ENCODE peak calls at places on chromosomes 3 and 15, in nine cellular contexts. P, C, L, T, N, X, Z, J and H are unnamed samples.

GRCh38 chr3:173893066-173893465 is 495.5 kb downstream of the NLGN1 start:
- DNase-seq in N (no peak), Z (peak), L (no peak), X (peak), P (no peak), T (no peak), J (no peak), C (no peak), H (no peak)

GRCh38 chr3:172844428-172844827 is 93.9 kb downstream of the ECT2 start:
- DNase-seq in N (no peak), T (no peak), Z (no peak), J (peak), P (no peak), X (no peak), C (no peak), L (peak), H (no peak)

GRCh38 chr15:99721896-99722295 is 11.3 kb downstream of the LYSMD4 start:
- DNase-seq in J (no peak), T (no peak), P (no peak), C (no peak), L (no peak), Z (no peak), X (no peak), N (no peak), H (no peak)

GRCh38 chr15:87618203-87618725 is 638.3 kb downstream of the NTRK3 start:
- DNase-seq in P (no peak), T (no peak), L (no peak), J (no peak), X (peak), C (no peak), Z (no peak), N (no peak), H (no peak)

GRCh38 chr15:66411190-66411589 is 24.5 kb downstream of the MAP2K1 start:
- DNase-seq in C (no peak), N (no peak), T (no peak), L (no peak), J (no peak), X (no peak), P (peak), Z (no peak), H (no peak)

GRCh38 chr3:195880037-195880431 is 28.3 kb downstream of the TNK2 start:
- DNase-seq in P (no peak), C (no peak), T (no peak), N (no peak), L (no peak), J (no peak), Z (no peak), X (no peak), H (no peak)

GRCh38 chr3:157233923-157234322 is 74.0 kb upstream of the CCNL1 start:
- DNase-seq in L (no peak), T (no peak), N (no peak), J (no peak), C (no peak), X (no peak), Z (peak), P (no peak), H (no peak)

GRCh38 chr15:74062236-74062635 is 20.1 kb downstream of the GOLGA6A start:
- DNase-seq in C (no peak), T (no peak), N (no peak), Z (no peak), X (no peak), L (no peak), J (no peak), P (no peak), H (no peak)

GRCh38 chr3:62771331-62772097 is 103.7 kb downstream of the CADPS start:
- DNase-seq in J (peak), Z (no peak), L (no peak), X (no peak), C (no peak), T (no peak), P (no peak), N (no peak), H (no peak)

GRCh38 chr15:78811124-78811824 is at the start of gene ADAMTS7:
- DNase-seq in Z (peak), X (peak), P (peak), N (peak), C (peak), L (peak), J (no peak), T (peak), H (peak)

GRCh38 chr3:125141596-125142417 is 70.7 kb downstream of the SLC12A8 start:
- DNase-seq in T (peak), J (no peak), N (no peak), C (peak), X (peak), P (peak), Z (no peak), L (no peak), H (peak)

GRCh38 chr3:141308588-141309218 is 59.6 kb upstream of the ZBTB38 start:
- DNase-seq in P (peak), X (peak), T (peak), J (peak), N (peak), Z (peak), L (peak), C (peak), H (peak)

GRCh38 chr3:146326875-146327543 is 76.1 kb upstream of the PLSCR4 start:
- DNase-seq in P (peak), Z (peak), J (peak), T (peak), N (peak), L (peak), C (peak), X (peak), H (peak)

DNA sequence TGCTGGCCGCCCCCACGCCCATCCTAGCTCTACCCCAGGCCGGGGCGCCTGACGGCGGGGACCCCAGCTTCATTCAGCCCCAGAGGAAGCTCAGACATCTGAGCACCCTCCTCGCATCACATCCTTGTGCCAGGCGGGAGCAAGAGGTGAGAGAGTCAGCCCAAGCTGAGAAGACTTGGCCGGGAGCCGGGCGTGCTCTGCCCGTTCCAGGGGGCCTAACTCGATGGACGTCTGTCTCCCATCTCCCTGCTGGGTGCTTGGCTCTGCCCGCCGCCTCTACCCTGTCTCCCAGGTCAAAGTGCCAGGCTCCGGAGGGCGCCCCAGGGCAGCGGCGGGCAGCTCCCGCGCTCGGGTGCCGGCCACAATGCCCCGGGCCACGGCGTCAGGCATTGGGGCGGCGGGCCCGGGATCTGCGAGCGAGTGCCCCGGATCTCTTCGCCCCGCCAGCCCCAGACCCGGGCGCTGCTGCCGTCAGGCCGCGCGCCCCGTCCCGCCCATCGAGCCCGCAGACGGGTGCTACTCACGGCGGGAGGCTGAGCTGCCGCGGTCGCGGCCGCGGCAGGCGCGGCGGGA is 425 bp downstream of the DAPK2 start:
- DNase-seq in L (no peak), C (no peak), J (no peak), Z (no peak), X (no peak), T (no peak), N (no peak), P (no peak), H (no peak)
- TF ChIP-seq EZH2 in L (no peak), C (no peak), J (no peak), Z (no peak), X (no peak), T (no peak), N (no peak), P (no peak), H (no peak)

GRCh38 chr3:128483657-128484403 is 9.2 kb downstream of the GATA2 start:
- DNase-seq in T (no peak), J (no peak), X (peak), N (no peak), C (no peak), L (peak), Z (no peak), P (no peak), H (peak)
- TF ChIP-seq EZH2 in T (no peak), J (no peak), X (no peak), N (no peak), C (peak), L (no peak), Z (no peak), P (no peak), H (peak)

GRCh38 chr3:147387550-147388394 is 18.6 kb downstream of the ZIC4 start:
- DNase-seq in J (no peak), X (no peak), C (no peak), T (no peak), L (no peak), P (no peak), Z (no peak), N (no peak), H (peak)

GRCh38 chr3:147383617-147384016 is 22.7 kb downstream of the ZIC4 start:
- DNase-seq in N (peak), P (peak), C (no peak), X (no peak), Z (peak), L (peak), J (no peak), T (no peak), H (peak)

GRCh38 chr3:147381610-147382009 is 24.7 kb downstream of the ZIC4 start:
- DNase-seq in X (no peak), J (no peak), T (no peak), N (no peak), Z (no peak), L (no peak), P (no peak), C (no peak), H (peak)

GRCh38 chr3:147385059-147386012 is 21.0 kb downstream of the ZIC4 start:
- DNase-seq in X (no peak), L (no peak), J (no peak), Z (no peak), N (no peak), C (no peak), P (no peak), T (no peak), H (no peak)

GRCh38 chr3:147384210-147385058 is 21.9 kb downstream of the ZIC4 start:
- DNase-seq in P (peak), T (no peak), X (no peak), J (no peak), C (no peak), N (no peak), L (peak), Z (no peak), H (peak)
- TF ChIP-seq EZH2 in P (no peak), T (no peak), X (no peak), J (no peak), C (no peak), N (no peak), L (no peak), Z (no peak), H (peak)

DNA sequence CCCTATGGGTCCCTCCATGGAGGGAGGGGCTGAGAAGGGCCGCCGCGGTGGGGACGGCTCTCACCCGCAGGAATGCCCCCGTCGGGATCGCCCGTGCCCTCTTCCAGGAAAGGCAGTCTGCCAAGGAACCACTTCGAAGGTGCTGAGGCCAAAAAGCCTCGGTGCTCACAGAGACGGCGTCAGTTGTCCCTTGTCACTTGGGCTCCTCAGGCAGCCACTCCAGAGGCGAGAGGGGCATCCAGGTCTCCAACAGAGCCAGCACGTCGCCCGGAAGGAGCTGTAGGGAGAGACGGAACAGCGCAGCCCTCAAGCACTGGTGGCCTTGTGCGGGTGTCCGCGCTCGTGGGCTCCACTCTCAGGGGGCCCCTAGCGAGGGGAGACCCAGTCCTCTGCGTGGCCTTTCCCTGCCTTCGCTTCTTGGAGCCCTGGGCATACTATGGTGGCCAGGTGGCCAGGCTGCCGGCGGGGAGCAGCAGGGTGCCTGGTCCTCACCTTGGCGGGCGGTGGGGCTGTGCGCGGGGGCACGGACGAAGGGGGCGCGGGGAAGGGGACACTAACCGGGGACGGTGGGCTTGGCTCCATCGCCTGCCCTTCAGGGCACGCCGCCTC is 994 bp downstream of the MESP1 start:
- DNase-seq in N (no peak), T (no peak), C (no peak), J (no peak), P (peak), Z (peak), L (no peak), X (no peak), H (peak)
- TF ChIP-seq EZH2 in N (no peak), T (peak), C (peak), J (no peak), P (no peak), Z (no peak), L (no peak), X (no peak), H (peak)

GRCh38 chr3:184259878-184260570 is 1.3 kb downstream of the CAMK2N2 start:
- DNase-seq in T (peak), C (peak), X (peak), J (no peak), N (no peak), Z (peak), P (peak), L (peak), H (peak)
- TF ChIP-seq EZH2 in T (no peak), C (no peak), X (no peak), J (no peak), N (no peak), Z (no peak), P (no peak), L (no peak), H (no peak)

DNA sequence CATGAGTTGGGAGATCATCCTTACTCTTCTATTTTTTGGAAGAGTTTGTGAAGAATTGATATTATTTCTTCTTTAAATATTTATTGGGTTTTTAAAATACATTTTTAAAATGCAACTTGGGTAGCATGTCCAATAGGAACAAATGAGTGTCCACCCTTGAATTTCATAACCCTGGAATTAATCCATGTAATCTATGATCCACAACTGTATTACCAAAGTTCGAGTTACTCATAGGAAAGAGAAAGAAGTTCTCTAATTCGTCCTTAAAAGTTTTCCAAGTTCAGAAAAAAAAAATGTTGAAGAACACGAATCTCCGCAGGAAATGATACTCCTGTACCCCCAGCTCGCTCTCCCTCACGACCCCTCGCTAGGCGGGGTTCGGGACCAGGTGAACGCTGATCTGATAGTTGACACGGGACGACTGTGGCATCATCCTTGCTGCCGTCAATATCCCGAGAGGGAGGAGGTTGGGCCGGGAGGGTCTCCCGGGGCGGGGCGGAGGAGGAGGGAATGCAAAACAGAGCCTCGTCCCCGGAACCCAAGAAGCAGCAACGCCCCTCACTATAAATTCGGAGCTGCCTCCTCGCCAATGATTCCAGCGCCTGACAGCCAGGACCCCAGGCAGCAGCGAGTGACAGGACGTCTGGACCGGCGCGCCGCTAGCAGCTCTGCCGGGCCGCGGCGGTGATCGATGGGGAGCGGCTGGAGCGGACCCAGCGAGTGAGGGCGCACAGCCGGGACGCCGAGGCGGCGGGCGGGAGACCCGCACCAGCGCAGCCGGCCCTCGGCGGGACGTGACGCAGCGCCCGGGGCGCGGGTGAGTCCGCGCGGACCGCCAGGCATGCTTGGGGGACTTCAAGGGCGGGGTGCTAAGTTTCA is at the start of gene AGTR1:
- DNase-seq in N (no peak), X (peak), L (no peak), Z (no peak), J (no peak), T (peak), C (peak), P (peak), H (peak)
- TF ChIP-seq EZH2 in N (no peak), X (no peak), L (no peak), Z (peak), J (no peak), T (no peak), C (peak), P (peak), H (no peak)

GRCh38 chr15:41495736-41496599 is 2.3 kb downstream of the ITPKA start:
- DNase-seq in P (no peak), C (peak), L (peak), N (no peak), X (no peak), J (peak), T (no peak), Z (no peak), H (peak)
- TF ChIP-seq EZH2 in P (no peak), C (peak), L (no peak), N (no peak), X (no peak), J (no peak), T (no peak), Z (no peak), H (peak)

GRCh38 chr3:147427796-147428195 is 18.6 kb downstream of the ZIC1 start:
- DNase-seq in Z (no peak), T (no peak), C (no peak), N (no peak), J (no peak), X (no peak), P (no peak), L (no peak), H (no peak)
- TF ChIP-seq EZH2 in Z (no peak), T (no peak), C (no peak), N (no peak), J (no peak), X (no peak), P (no peak), L (no peak), H (no peak)

GRCh38 chr15:60591491-60592385 is 112.8 kb upstream of the ICE2 start:
- DNase-seq in J (no peak), P (peak), T (peak), Z (no peak), N (no peak), L (no peak), X (peak), C (peak), H (peak)
- TF ChIP-seq EZH2 in J (no peak), P (peak), T (no peak), Z (peak), N (no peak), L (no peak), X (no peak), C (no peak), H (peak)